ENCODE peak calls at places on chromosomes 16 and 17, in eight cellular contexts. A is tibial artery, I is lung, Y is GM23338, C is AG04450, Z is astrocyte of the cerebellum, T is osteoblast, O is cardiac fibroblast. J is an unnamed sample.
A peak's percentile ranks its signal among the peaks of the same experiment; 100 is the strongest.

GRCh38 chr16:49000594-49000993 is 281.0 kb downstream of the CBLN1 start:
- DNase-seq in I (no peak), O (no peak), A (no peak), T (no peak), Y (peak; percentile 75), C (no peak), Z (no peak), J (no peak)

GRCh38 chr16:12090162-12090552 is 113.6 kb downstream of the SNX29 start:
- DNase-seq in O (no peak), T (no peak), A (no peak), Y (peak; percentile 55), I (no peak), Z (no peak), C (no peak), J (no peak)

GRCh38 chr17:56009795-56010715 is 143.2 kb upstream of the ANKFN1 start:
- DNase-seq in A (no peak), Y (peak; percentile 21), Z (no peak), O (no peak), I (no peak), C (no peak), T (no peak), J (no peak)

GRCh38 chr17:73305845-73306836 is 5.7 kb downstream of the CDC42EP4 start:
- DNase-seq in C (no peak), O (no peak), I (no peak), T (no peak), Y (no peak), Z (no peak), A (no peak), J (no peak)

GRCh38 chr16:31192856-31193642 is 9.5 kb downstream of the PYCARD start:
- DNase-seq in T (no peak), O (no peak), Y (no peak), I (no peak), C (no peak), A (no peak), Z (no peak), J (no peak)

GRCh38 chr17:60165223-60165622 is 15.4 kb downstream of the CA4 start:
- DNase-seq in A (no peak), T (no peak), Z (no peak), C (no peak), I (no peak), Y (no peak), O (no peak), J (no peak)

GRCh38 chr16:4290236-4290830 is 17.5 kb upstream of the TFAP4 start:
- DNase-seq in T (peak; percentile 46), O (peak; percentile 78), A (no peak), Z (no peak), I (peak; percentile 80), C (no peak), Y (peak; percentile 60), J (no peak)

GRCh38 chr16:86363057-86363490 is 147.3 kb upstream of the FOXF1 start:
- DNase-seq in C (peak; percentile 90), O (peak; percentile 92), A (no peak), Y (no peak), Z (peak; percentile 95), T (no peak), I (no peak), J (peak; percentile 84)

GRCh38 chr16:67951485-67951884 is 7.6 kb upstream of the LCAT start:
- DNase-seq in C (no peak), Y (no peak), O (no peak), A (peak; percentile 21), I (no peak), T (no peak), Z (no peak), J (no peak)

GRCh38 chr17:56680676-56681075 is 87.2 kb downstream of the NOG start:
- DNase-seq in C (no peak), T (no peak), Y (no peak), Z (peak; percentile 12), I (no peak), A (no peak), O (no peak), J (no peak)

GRCh38 chr17:55717898-55718735 is 4.5 kb downstream of the TMEM100 start:
- DNase-seq in I (peak; percentile 73), O (peak; percentile 87), T (peak; percentile 44), Z (peak; percentile 58), Y (peak; percentile 92), A (peak; percentile 87), C (peak; percentile 48), J (no peak)

GRCh38 chr17:3710951-3711383 is 12.7 kb upstream of the HASPIN start:
- DNase-seq in I (no peak), O (peak; percentile 61), Z (no peak), Y (peak; percentile 41), A (no peak), C (no peak), T (peak; percentile 69), J (no peak)

GRCh38 chr16:1167276-1168107 is 14.6 kb downstream of the CACNA1H start:
- DNase-seq in O (no peak), A (no peak), T (no peak), Z (no peak), I (peak; percentile 34), Y (peak; percentile 65), C (no peak), J (no peak)

DNA sequence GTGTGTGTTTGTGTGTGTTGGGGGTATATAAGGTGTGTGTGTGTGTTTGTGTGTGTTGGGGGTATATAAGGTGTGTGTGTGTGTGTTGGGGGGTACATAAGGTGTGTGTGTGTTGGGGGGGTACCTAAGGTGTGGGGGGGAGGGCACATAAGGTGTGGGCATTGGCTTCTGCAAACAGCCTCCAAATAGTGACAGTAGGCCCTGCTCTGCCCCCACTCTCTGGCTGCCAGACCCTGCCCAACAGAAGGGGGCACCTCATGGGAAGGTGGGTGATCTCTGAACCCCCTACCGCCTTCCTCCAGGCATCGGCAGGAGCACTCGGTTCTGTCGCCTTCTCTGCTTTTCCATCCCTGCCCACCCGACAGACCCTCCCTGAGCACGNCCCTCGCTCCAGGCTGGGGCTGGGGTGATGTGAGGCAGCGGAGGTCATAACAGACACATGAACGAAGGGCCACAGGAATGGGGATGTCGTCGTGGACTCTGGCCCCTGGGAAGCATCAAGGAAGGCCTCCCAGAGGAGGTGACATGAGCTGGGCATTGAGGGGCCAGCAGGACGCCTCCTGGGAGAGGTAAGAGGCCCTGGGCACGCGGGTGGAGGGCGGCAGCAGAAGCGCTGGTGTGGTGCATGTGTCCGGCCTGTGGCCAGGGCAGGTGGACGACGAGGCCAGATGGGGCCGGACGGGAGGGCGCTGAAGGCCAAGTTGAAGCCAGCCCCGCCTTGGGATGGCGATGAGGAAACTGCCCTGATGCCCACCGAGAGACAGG is 136.6 kb upstream of the RPH3AL start:
- DNase-seq in I (no peak), Y (peak; percentile 54), T (no peak), A (no peak), C (no peak), O (peak; percentile 27), Z (no peak), J (no peak)
- H3K4me3 ChIP-seq in I (peak overlapping the region; percentile 42), Y (peak overlapping the region; percentile 83), T (peak overlapping the region; percentile 72), A (peak overlapping the region; percentile 69), C (peak overlapping the region; percentile 64), O (peak overlapping the region; percentile 43), Z (peak overlapping the region; percentile 62), J (peak overlapping the region; percentile 70)

DNA sequence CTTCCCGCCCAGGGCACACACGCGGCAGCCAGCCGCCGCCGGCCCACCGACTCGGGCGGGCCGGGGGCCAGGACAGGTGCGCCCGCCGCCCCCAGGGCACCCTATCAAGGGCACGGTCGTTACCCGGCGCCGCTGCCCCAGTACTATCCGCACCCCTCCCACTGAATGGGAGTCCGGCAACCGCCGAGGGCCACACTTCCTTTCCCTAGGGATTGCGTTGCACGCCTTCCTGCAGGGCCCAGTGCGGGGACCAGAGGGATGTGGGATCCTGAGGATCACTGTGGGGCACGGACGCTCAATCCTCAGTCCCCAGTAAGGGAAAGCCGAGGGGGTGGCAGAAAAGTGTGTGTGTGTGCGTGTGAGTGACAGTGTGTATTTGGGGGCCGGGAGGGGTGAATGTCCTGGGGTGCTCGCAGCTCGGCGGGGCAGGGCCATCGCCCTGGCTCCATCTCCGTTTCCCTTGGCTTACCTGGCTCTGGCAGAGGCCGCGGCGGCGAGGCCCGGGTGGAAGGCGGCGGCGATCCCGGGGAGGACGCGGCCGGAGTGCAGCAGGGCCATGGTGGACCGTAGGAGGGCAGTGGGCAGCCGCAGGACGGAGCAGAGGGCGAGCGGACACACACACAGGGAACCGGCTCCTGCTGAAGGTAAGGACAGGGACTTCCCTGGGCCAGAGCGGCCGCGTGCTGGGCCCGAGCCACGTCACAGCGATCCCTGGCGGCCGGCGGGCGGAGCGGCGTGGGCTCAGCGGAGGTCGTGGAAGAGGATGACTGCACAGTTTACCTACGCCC is at the start of gene GOT2:
- DNase-seq in Z (peak; percentile 53), T (peak; percentile 97), O (peak; percentile 90), Y (peak; percentile 89), I (peak; percentile 82), A (peak; percentile 68), C (peak; percentile 41), J (no peak)
- TF ChIP-seq CTCF in Z (peak; percentile 95), T (peak; percentile 82), O (peak; percentile 53), Y (peak; percentile 77), I (peak; percentile 73), A (peak; percentile 89), C (peak; percentile 90), J (peak; percentile 99)

GRCh38 chr16:17246974-17247718 is 223.6 kb downstream of the XYLT1 start:
- DNase-seq in Z (no peak), I (no peak), T (no peak), O (no peak), A (no peak), Y (no peak), C (no peak), J (no peak)

GRCh38 chr16:17251496-17251895 is 219.3 kb downstream of the XYLT1 start:
- DNase-seq in T (no peak), A (no peak), Z (no peak), Y (peak; percentile 28), O (no peak), C (no peak), I (no peak), J (no peak)

GRCh38 chr16:17246577-17246885 is 224.2 kb downstream of the XYLT1 start:
- DNase-seq in Y (no peak), Z (no peak), C (no peak), A (no peak), T (no peak), I (no peak), O (no peak), J (no peak)

GRCh38 chr16:17257426-17257825 is 213.3 kb downstream of the XYLT1 start:
- DNase-seq in A (no peak), Y (no peak), T (no peak), I (no peak), Z (no peak), O (no peak), C (no peak), J (no peak)

GRCh38 chr16:17252064-17252463 is 218.7 kb downstream of the XYLT1 start:
- DNase-seq in Y (no peak), I (no peak), O (no peak), C (no peak), A (no peak), T (peak; percentile 66), Z (no peak), J (no peak)
- H3K4me3 ChIP-seq in Y (no peak overlapping the region), I (no peak overlapping the region), O (no peak overlapping the region), C (no peak overlapping the region), A (no peak overlapping the region), T (no peak overlapping the region), Z (no peak overlapping the region), J (no peak overlapping the region)

DNA sequence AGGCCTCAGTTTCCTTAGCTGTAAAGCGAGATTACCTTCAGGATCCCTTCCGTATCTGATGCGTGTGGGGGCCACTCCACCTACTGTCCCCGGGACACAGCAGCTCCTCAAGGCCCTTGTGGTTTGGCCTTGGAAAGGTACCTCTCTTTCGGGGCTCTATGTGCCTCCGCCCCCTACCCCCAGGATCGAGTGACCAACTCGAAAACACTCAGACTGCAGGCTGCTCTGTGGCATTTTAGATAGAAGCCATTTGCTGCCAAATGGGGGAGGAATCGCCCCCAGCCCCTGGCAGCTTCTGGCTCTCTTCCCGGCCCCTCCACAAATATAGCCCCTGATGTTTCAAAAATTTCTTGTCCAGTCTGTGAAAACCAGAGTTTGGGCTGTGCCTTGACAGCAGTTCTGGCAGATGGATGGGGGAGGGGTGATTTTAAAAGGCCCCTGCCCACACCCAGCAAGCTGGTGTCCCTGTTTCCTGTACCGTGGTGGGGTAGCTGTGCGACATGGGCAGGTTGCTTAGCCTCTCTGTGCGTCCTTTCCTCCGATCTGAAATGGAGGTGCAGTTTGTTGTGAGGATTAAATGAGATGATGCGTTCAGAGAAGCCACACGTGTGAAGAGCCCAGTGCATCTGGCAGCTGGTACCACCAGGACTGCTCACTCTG is 1.1 kb upstream of the WFIKKN2 start:
- DNase-seq in A (no peak), Z (no peak), T (no peak), Y (no peak), O (no peak), I (no peak), C (no peak), J (no peak)
- TF ChIP-seq CTCF in A (no peak), Z (no peak), T (no peak), Y (no peak), O (no peak), I (no peak), C (no peak), J (no peak)

J was measured in AG04449.